ENCODE peak calls at places on chromosome 2, in nine cellular contexts. One of them, this sample, is unnamed.
A peak's percentile ranks its signal among the peaks of the same experiment; 100 is the strongest.

GRCh38 chr2:9753276-9753600 is 90.0 kb upstream of the TAF1B start:
- DNase-seq in breast epithelium: no peak
- DNase-seq in spleen: no peak
- DNase-seq in upper lobe of right lung: peak; percentile 66
- DNase-seq in heart right ventricle: no peak
- DNase-seq in K562: peak; percentile 63
- DNase-seq in H7: no peak
- DNase-seq in CD8-positive, alpha-beta memory T cell: peak; percentile 10
- DNase-seq in neural progenitor cell: peak; percentile 42
- DNase-seq in this sample: no peak

GRCh38 chr2:52933878-52934277 is 833.7 kb upstream of the CHAC2 start:
- DNase-seq in breast epithelium: no peak
- DNase-seq in spleen: no peak
- DNase-seq in upper lobe of right lung: no peak
- DNase-seq in heart right ventricle: no peak
- DNase-seq in K562: no peak
- DNase-seq in H7: no peak
- DNase-seq in CD8-positive, alpha-beta memory T cell: no peak
- DNase-seq in neural progenitor cell: no peak
- DNase-seq in this sample: no peak

GRCh38 chr2:198657520-198658121 is 800.1 kb downstream of the SATB2 start:
- DNase-seq in breast epithelium: no peak
- DNase-seq in spleen: no peak
- DNase-seq in upper lobe of right lung: no peak
- DNase-seq in heart right ventricle: no peak
- DNase-seq in K562: no peak
- DNase-seq in H7: peak; percentile 4
- DNase-seq in CD8-positive, alpha-beta memory T cell: no peak
- DNase-seq in neural progenitor cell: peak; percentile 63
- DNase-seq in this sample: no peak

GRCh38 chr2:231708773-231709635 is 679 bp downstream of the PTMA start:
- DNase-seq in breast epithelium: no peak
- DNase-seq in spleen: peak; percentile 94
- DNase-seq in upper lobe of right lung: peak; percentile 87
- DNase-seq in heart right ventricle: peak; percentile 61
- DNase-seq in K562: peak; percentile 37
- DNase-seq in H7: peak; percentile 61
- DNase-seq in CD8-positive, alpha-beta memory T cell: peak; percentile 47
- DNase-seq in neural progenitor cell: peak; percentile 64
- DNase-seq in this sample: no peak

GRCh38 chr2:195961873-195962272 is 106.8 kb downstream of the DNAH7 start:
- DNase-seq in breast epithelium: no peak
- DNase-seq in spleen: no peak
- DNase-seq in upper lobe of right lung: no peak
- DNase-seq in heart right ventricle: no peak
- DNase-seq in K562: no peak
- DNase-seq in H7: no peak
- DNase-seq in CD8-positive, alpha-beta memory T cell: no peak
- DNase-seq in neural progenitor cell: no peak
- DNase-seq in this sample: no peak

GRCh38 chr2:5123597-5124196 is 568.5 kb upstream of the SOX11 start:
- DNase-seq in breast epithelium: no peak
- DNase-seq in spleen: no peak
- DNase-seq in upper lobe of right lung: no peak
- DNase-seq in heart right ventricle: no peak
- DNase-seq in K562: no peak
- DNase-seq in H7: no peak
- DNase-seq in CD8-positive, alpha-beta memory T cell: no peak
- DNase-seq in neural progenitor cell: no peak
- DNase-seq in this sample: no peak

GRCh38 chr2:239822146-239822945 is 202.8 kb downstream of the NDUFA10 start:
- DNase-seq in breast epithelium: peak; percentile 35
- DNase-seq in spleen: no peak
- DNase-seq in upper lobe of right lung: peak; percentile 51
- DNase-seq in heart right ventricle: no peak
- DNase-seq in K562: no peak
- DNase-seq in H7: peak; percentile 15
- DNase-seq in CD8-positive, alpha-beta memory T cell: no peak
- DNase-seq in neural progenitor cell: no peak
- DNase-seq in this sample: no peak

GRCh38 chr2:219119422-219120043 is 41.1 kb downstream of the NHEJ1 start:
- DNase-seq in breast epithelium: no peak
- DNase-seq in spleen: peak; percentile 83
- DNase-seq in upper lobe of right lung: peak; percentile 72
- DNase-seq in heart right ventricle: peak; percentile 39
- DNase-seq in K562: peak; percentile 50
- DNase-seq in H7: peak; percentile 80
- DNase-seq in CD8-positive, alpha-beta memory T cell: peak; percentile 36
- DNase-seq in neural progenitor cell: peak; percentile 81
- DNase-seq in this sample: no peak

GRCh38 chr2:212330263-212330662 is 208.3 kb downstream of the ERBB4 start:
- DNase-seq in breast epithelium: no peak
- DNase-seq in spleen: peak; percentile 18
- DNase-seq in upper lobe of right lung: no peak
- DNase-seq in heart right ventricle: peak; percentile 8
- DNase-seq in K562: no peak
- DNase-seq in H7: no peak
- DNase-seq in CD8-positive, alpha-beta memory T cell: no peak
- DNase-seq in neural progenitor cell: no peak
- DNase-seq in this sample: no peak

GRCh38 chr2:149001496-149001895 is 37.0 kb upstream of the LYPD6B start:
- DNase-seq in breast epithelium: no peak
- DNase-seq in spleen: no peak
- DNase-seq in upper lobe of right lung: no peak
- DNase-seq in heart right ventricle: no peak
- DNase-seq in K562: no peak
- DNase-seq in H7: no peak
- DNase-seq in CD8-positive, alpha-beta memory T cell: no peak
- DNase-seq in neural progenitor cell: no peak
- DNase-seq in this sample: no peak

GRCh38 chr2:235070063-235070706 is 118.4 kb downstream of the SH3BP4 start:
- DNase-seq in breast epithelium: no peak
- DNase-seq in spleen: no peak
- DNase-seq in upper lobe of right lung: no peak
- DNase-seq in heart right ventricle: no peak
- DNase-seq in K562: no peak
- DNase-seq in H7: peak; percentile 68
- DNase-seq in CD8-positive, alpha-beta memory T cell: no peak
- DNase-seq in neural progenitor cell: peak; percentile 75
- DNase-seq in this sample: no peak

GRCh38 chr2:102045697-102046096 is 53.9 kb downstream of the IL1R2 start:
- DNase-seq in breast epithelium: no peak
- DNase-seq in spleen: no peak
- DNase-seq in upper lobe of right lung: no peak
- DNase-seq in heart right ventricle: no peak
- DNase-seq in K562: no peak
- DNase-seq in H7: no peak
- DNase-seq in CD8-positive, alpha-beta memory T cell: no peak
- DNase-seq in neural progenitor cell: no peak
- DNase-seq in this sample: no peak

GRCh38 chr2:218893349-218894167 is 12.9 kb downstream of the WNT10A start:
- DNase-seq in breast epithelium: no peak
- DNase-seq in spleen: no peak
- DNase-seq in upper lobe of right lung: no peak
- DNase-seq in heart right ventricle: no peak
- DNase-seq in K562: no peak
- DNase-seq in H7: peak; percentile 28
- DNase-seq in CD8-positive, alpha-beta memory T cell: no peak
- DNase-seq in neural progenitor cell: no peak
- DNase-seq in this sample: no peak

GRCh38 chr2:197189770-197190434 is 120.7 kb downstream of the ANKRD44 start:
- DNase-seq in breast epithelium: no peak
- DNase-seq in spleen: no peak
- DNase-seq in upper lobe of right lung: no peak
- DNase-seq in heart right ventricle: no peak
- DNase-seq in K562: no peak
- DNase-seq in H7: no peak
- DNase-seq in CD8-positive, alpha-beta memory T cell: no peak
- DNase-seq in neural progenitor cell: peak; percentile 62
- DNase-seq in this sample: peak; percentile 17

GRCh38 chr2:84652430-84652829 is 136.1 kb downstream of the DNAH6 start:
- DNase-seq in breast epithelium: no peak
- DNase-seq in spleen: no peak
- DNase-seq in upper lobe of right lung: no peak
- DNase-seq in heart right ventricle: no peak
- DNase-seq in K562: no peak
- DNase-seq in H7: no peak
- DNase-seq in CD8-positive, alpha-beta memory T cell: no peak
- DNase-seq in neural progenitor cell: no peak
- DNase-seq in this sample: no peak

DNA sequence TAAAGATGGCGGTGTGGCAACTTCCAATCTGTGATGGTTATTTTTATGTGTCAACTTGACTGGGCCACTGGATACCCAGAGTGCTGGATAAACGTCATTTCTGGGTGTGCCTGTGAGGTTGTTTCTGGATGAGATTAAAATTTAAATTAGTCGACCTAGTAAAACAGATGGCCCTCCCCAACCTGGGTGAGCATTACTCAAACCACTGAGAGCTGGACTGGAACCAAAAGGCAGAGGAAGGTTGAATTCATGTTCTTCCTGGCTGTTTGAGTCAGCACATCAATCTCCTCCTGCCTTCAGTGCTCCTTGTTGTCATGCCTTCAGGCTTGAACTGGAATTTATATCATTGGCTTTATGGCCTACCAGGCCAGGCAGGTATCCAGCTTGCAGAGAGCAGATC is 190.8 kb upstream of the RGPD4 start:
- DNase-seq in breast epithelium: no peak
- DNase-seq in spleen: no peak
- DNase-seq in upper lobe of right lung: no peak
- DNase-seq in heart right ventricle: no peak
- DNase-seq in K562: no peak
- DNase-seq in H7: no peak
- DNase-seq in CD8-positive, alpha-beta memory T cell: no peak
- DNase-seq in neural progenitor cell: no peak
- DNase-seq in this sample: no peak
- H3K36me3 ChIP-seq in breast epithelium: no peaks in the 10 kb centered on the region
- H3K36me3 ChIP-seq in spleen: no peaks in the 10 kb centered on the region
- H3K36me3 ChIP-seq in upper lobe of right lung: no peaks in the 10 kb centered on the region
- H3K36me3 ChIP-seq in heart right ventricle: no peaks in the 10 kb centered on the region
- H3K36me3 ChIP-seq in K562: no peaks in the 10 kb centered on the region
- H3K36me3 ChIP-seq in H7: no peaks in the 10 kb centered on the region
- H3K36me3 ChIP-seq in CD8-positive, alpha-beta memory T cell: no peaks in the 10 kb centered on the region
- H3K36me3 ChIP-seq in neural progenitor cell: no peaks in the 10 kb centered on the region
- H3K36me3 ChIP-seq in this sample: no peaks in the 10 kb centered on the region

GRCh38 chr2:241120440-241120839 is 18.4 kb upstream of the MTERF4 start:
- DNase-seq in breast epithelium: no peak
- DNase-seq in spleen: no peak
- DNase-seq in upper lobe of right lung: no peak
- DNase-seq in heart right ventricle: no peak
- DNase-seq in K562: no peak
- DNase-seq in H7: no peak
- DNase-seq in CD8-positive, alpha-beta memory T cell: no peak
- DNase-seq in neural progenitor cell: no peak
- DNase-seq in this sample: no peak
- H3K36me3 ChIP-seq in breast epithelium: no peaks in the 10 kb centered on the region
- H3K36me3 ChIP-seq in spleen: peaks cover 5% of the 10 kb centered on the region
- H3K36me3 ChIP-seq in upper lobe of right lung: no peaks in the 10 kb centered on the region
- H3K36me3 ChIP-seq in heart right ventricle: no peaks in the 10 kb centered on the region
- H3K36me3 ChIP-seq in K562: peaks cover 14% of the 10 kb centered on the region
- H3K36me3 ChIP-seq in H7: peaks cover 6% of the 10 kb centered on the region
- H3K36me3 ChIP-seq in CD8-positive, alpha-beta memory T cell: no peaks in the 10 kb centered on the region
- H3K36me3 ChIP-seq in neural progenitor cell: no peaks in the 10 kb centered on the region
- H3K36me3 ChIP-seq in this sample: no peaks in the 10 kb centered on the region

GRCh38 chr2:216115224-216115582 is 6.1 kb downstream of the XRCC5 start:
- DNase-seq in breast epithelium: no peak
- DNase-seq in spleen: no peak
- DNase-seq in upper lobe of right lung: no peak
- DNase-seq in heart right ventricle: no peak
- DNase-seq in K562: no peak
- DNase-seq in H7: no peak
- DNase-seq in CD8-positive, alpha-beta memory T cell: no peak
- DNase-seq in neural progenitor cell: peak; percentile 34
- DNase-seq in this sample: no peak

GRCh38 chr2:216112926-216113325 is 3.8 kb downstream of the XRCC5 start:
- DNase-seq in breast epithelium: no peak
- DNase-seq in spleen: no peak
- DNase-seq in upper lobe of right lung: no peak
- DNase-seq in heart right ventricle: no peak
- DNase-seq in K562: no peak
- DNase-seq in H7: no peak
- DNase-seq in CD8-positive, alpha-beta memory T cell: no peak
- DNase-seq in neural progenitor cell: no peak
- DNase-seq in this sample: no peak

GRCh38 chr2:216116418-216116817 is 7.3 kb downstream of the XRCC5 start:
- DNase-seq in breast epithelium: no peak
- DNase-seq in spleen: no peak
- DNase-seq in upper lobe of right lung: no peak
- DNase-seq in heart right ventricle: no peak
- DNase-seq in K562: no peak
- DNase-seq in H7: no peak
- DNase-seq in CD8-positive, alpha-beta memory T cell: no peak
- DNase-seq in neural progenitor cell: no peak
- DNase-seq in this sample: no peak

GRCh38 chr2:216113572-216113971 is 4.4 kb downstream of the XRCC5 start:
- DNase-seq in breast epithelium: no peak
- DNase-seq in spleen: no peak
- DNase-seq in upper lobe of right lung: no peak
- DNase-seq in heart right ventricle: no peak
- DNase-seq in K562: no peak
- DNase-seq in H7: no peak
- DNase-seq in CD8-positive, alpha-beta memory T cell: no peak
- DNase-seq in neural progenitor cell: no peak
- DNase-seq in this sample: no peak

DNA sequence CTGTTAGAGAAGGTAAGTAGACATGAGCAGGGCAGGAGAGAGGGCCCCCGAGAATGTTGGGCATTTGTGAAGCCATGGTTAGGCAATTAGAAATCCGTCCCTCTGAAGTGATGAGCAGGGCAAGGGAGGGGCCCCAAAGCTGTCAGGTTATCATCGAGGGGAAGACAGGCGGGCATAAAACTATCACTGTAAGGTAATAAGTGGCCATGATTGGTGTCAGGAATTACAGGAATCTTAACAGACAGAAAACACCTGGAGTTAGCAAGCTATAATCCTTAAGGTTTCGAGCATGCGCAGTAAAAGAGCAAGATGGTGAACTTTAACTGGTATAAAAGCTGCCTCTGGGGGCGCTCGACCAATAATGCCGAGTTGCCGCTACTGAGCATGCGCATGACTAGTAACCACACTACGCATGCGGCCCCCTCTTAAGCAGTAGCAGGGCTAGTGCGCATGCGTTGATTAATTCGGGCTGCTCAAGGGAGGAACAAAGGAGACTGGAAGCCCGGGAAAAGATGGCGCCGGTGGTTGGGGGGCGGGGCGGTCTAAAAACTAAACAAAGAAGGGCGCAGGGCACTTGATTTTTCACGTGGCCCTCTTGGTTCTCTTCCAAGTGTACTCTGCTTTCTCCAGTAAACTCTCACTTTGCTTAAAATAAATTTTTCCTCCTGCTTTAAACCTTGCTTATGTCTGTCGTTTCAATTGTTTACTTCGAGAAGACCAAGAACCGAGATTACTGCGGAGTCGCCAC is 5.5 kb downstream of the XRCC5 start:
- DNase-seq in breast epithelium: peak; percentile 99
- DNase-seq in spleen: peak; percentile 98
- DNase-seq in upper lobe of right lung: peak; percentile 96
- DNase-seq in heart right ventricle: peak; percentile 93
- DNase-seq in K562: peak; percentile 98
- DNase-seq in H7: peak; percentile 82
- DNase-seq in CD8-positive, alpha-beta memory T cell: peak; percentile 94
- DNase-seq in neural progenitor cell: peak; percentile 100
- DNase-seq in this sample: peak; percentile 99
- H3K36me3 ChIP-seq in breast epithelium: no peaks in the 10 kb centered on the region
- H3K36me3 ChIP-seq in spleen: peaks cover 65% of the 10 kb centered on the region
- H3K36me3 ChIP-seq in upper lobe of right lung: peaks cover 76% of the 10 kb centered on the region
- H3K36me3 ChIP-seq in heart right ventricle: peaks cover 81% of the 10 kb centered on the region
- H3K36me3 ChIP-seq in K562: peaks cover 89% of the 10 kb centered on the region
- H3K36me3 ChIP-seq in H7: peaks cover 64% of the 10 kb centered on the region
- H3K36me3 ChIP-seq in CD8-positive, alpha-beta memory T cell: peaks cover 66% of the 10 kb centered on the region
- H3K36me3 ChIP-seq in neural progenitor cell: peaks cover 26% of the 10 kb centered on the region
- H3K36me3 ChIP-seq in this sample: peaks cover 36% of the 10 kb centered on the region

GRCh38 chr2:72150157-72150960 is 2.7 kb upstream of the CYP26B1 start:
- DNase-seq in breast epithelium: peak; percentile 81
- DNase-seq in spleen: peak; percentile 87
- DNase-seq in upper lobe of right lung: peak; percentile 75
- DNase-seq in heart right ventricle: peak; percentile 55
- DNase-seq in K562: peak; percentile 77
- DNase-seq in H7: peak; percentile 89
- DNase-seq in CD8-positive, alpha-beta memory T cell: peak; percentile 36
- DNase-seq in neural progenitor cell: peak; percentile 88
- DNase-seq in this sample: peak; percentile 95
- H3K36me3 ChIP-seq in breast epithelium: no peaks in the 10 kb centered on the region
- H3K36me3 ChIP-seq in spleen: no peaks in the 10 kb centered on the region
- H3K36me3 ChIP-seq in upper lobe of right lung: no peaks in the 10 kb centered on the region
- H3K36me3 ChIP-seq in heart right ventricle: no peaks in the 10 kb centered on the region
- H3K36me3 ChIP-seq in K562: no peaks in the 10 kb centered on the region
- H3K36me3 ChIP-seq in H7: no peaks in the 10 kb centered on the region
- H3K36me3 ChIP-seq in CD8-positive, alpha-beta memory T cell: no peaks in the 10 kb centered on the region
- H3K36me3 ChIP-seq in neural progenitor cell: no peaks in the 10 kb centered on the region
- H3K36me3 ChIP-seq in this sample: no peaks in the 10 kb centered on the region